ENCODE peak calls at places on chromosomes 3 and 15, in nine cellular contexts. One of them, this sample, is unnamed.

GRCh38 chr3:126550488-126551051 is 8.2 kb downstream of the C3orf22 start:
- DNase-seq in IMR-90: no peak
- DNase-seq in breast epithelium: no peak
- DNase-seq in CD8-positive, alpha-beta T cell: no peak
- DNase-seq in endodermal cell: peak; percentile 37
- DNase-seq in NB4: no peak
- DNase-seq in mucosa of descending colon: no peak
- DNase-seq in Panc1: no peak
- DNase-seq in tibial nerve: no peak
- DNase-seq in this sample: no peak

GRCh38 chr15:89138999-89139612 is 50.9 kb downstream of the ABHD2 start:
- DNase-seq in IMR-90: peak; percentile 47
- DNase-seq in breast epithelium: no peak
- DNase-seq in CD8-positive, alpha-beta T cell: no peak
- DNase-seq in endodermal cell: no peak
- DNase-seq in NB4: no peak
- DNase-seq in mucosa of descending colon: no peak
- DNase-seq in Panc1: no peak
- DNase-seq in tibial nerve: no peak
- DNase-seq in this sample: no peak

GRCh38 chr3:60081381-60082095 is 1031.7 kb upstream of the CFAP20DC start:
- DNase-seq in IMR-90: no peak
- DNase-seq in breast epithelium: no peak
- DNase-seq in CD8-positive, alpha-beta T cell: no peak
- DNase-seq in endodermal cell: no peak
- DNase-seq in NB4: peak; percentile 11
- DNase-seq in mucosa of descending colon: no peak
- DNase-seq in Panc1: no peak
- DNase-seq in tibial nerve: no peak
- DNase-seq in this sample: no peak

GRCh38 chr3:123758081-123758564 is 126.0 kb downstream of the MYLK start:
- DNase-seq in IMR-90: peak; percentile 65
- DNase-seq in breast epithelium: no peak
- DNase-seq in CD8-positive, alpha-beta T cell: no peak
- DNase-seq in endodermal cell: no peak
- DNase-seq in NB4: peak; percentile 15
- DNase-seq in mucosa of descending colon: no peak
- DNase-seq in Panc1: no peak
- DNase-seq in tibial nerve: no peak
- DNase-seq in this sample: no peak

GRCh38 chr3:138197058-138197457 is 10.0 kb downstream of the ARMC8 start:
- DNase-seq in IMR-90: peak; percentile 50
- DNase-seq in breast epithelium: no peak
- DNase-seq in CD8-positive, alpha-beta T cell: no peak
- DNase-seq in endodermal cell: peak; percentile 83
- DNase-seq in NB4: peak; percentile 59
- DNase-seq in mucosa of descending colon: no peak
- DNase-seq in Panc1: no peak
- DNase-seq in tibial nerve: no peak
- DNase-seq in this sample: no peak

GRCh38 chr15:69994429-69995201 is 103.1 kb downstream of the TLE3 start:
- DNase-seq in IMR-90: no peak
- DNase-seq in breast epithelium: no peak
- DNase-seq in CD8-positive, alpha-beta T cell: no peak
- DNase-seq in endodermal cell: no peak
- DNase-seq in NB4: no peak
- DNase-seq in mucosa of descending colon: no peak
- DNase-seq in Panc1: no peak
- DNase-seq in tibial nerve: no peak
- DNase-seq in this sample: no peak

GRCh38 chr3:195251336-195252065 is 19.5 kb downstream of the XXYLT1 start:
- DNase-seq in IMR-90: no peak
- DNase-seq in breast epithelium: no peak
- DNase-seq in CD8-positive, alpha-beta T cell: no peak
- DNase-seq in endodermal cell: peak; percentile 45
- DNase-seq in NB4: no peak
- DNase-seq in mucosa of descending colon: no peak
- DNase-seq in Panc1: no peak
- DNase-seq in tibial nerve: no peak
- DNase-seq in this sample: no peak

GRCh38 chr3:37114251-37115145 is 59.9 kb downstream of the LRRFIP2 start:
- DNase-seq in IMR-90: peak; percentile 95
- DNase-seq in breast epithelium: no peak
- DNase-seq in CD8-positive, alpha-beta T cell: no peak
- DNase-seq in endodermal cell: no peak
- DNase-seq in NB4: no peak
- DNase-seq in mucosa of descending colon: no peak
- DNase-seq in Panc1: no peak
- DNase-seq in tibial nerve: no peak
- DNase-seq in this sample: no peak

GRCh38 chr3:94928921-94929320 is 866.1 kb downstream of the NSUN3 start:
- DNase-seq in IMR-90: no peak
- DNase-seq in breast epithelium: no peak
- DNase-seq in CD8-positive, alpha-beta T cell: no peak
- DNase-seq in endodermal cell: no peak
- DNase-seq in NB4: peak; percentile 90
- DNase-seq in mucosa of descending colon: no peak
- DNase-seq in Panc1: peak; percentile 35
- DNase-seq in tibial nerve: no peak
- DNase-seq in this sample: no peak

GRCh38 chr3:20563236-20563635 is 377.2 kb upstream of the SGO1 start:
- DNase-seq in IMR-90: no peak
- DNase-seq in breast epithelium: no peak
- DNase-seq in CD8-positive, alpha-beta T cell: no peak
- DNase-seq in endodermal cell: no peak
- DNase-seq in NB4: no peak
- DNase-seq in mucosa of descending colon: no peak
- DNase-seq in Panc1: no peak
- DNase-seq in tibial nerve: no peak
- DNase-seq in this sample: no peak

GRCh38 chr3:31041161-31041978 is 146.9 kb upstream of the GADL1 start:
- DNase-seq in IMR-90: peak; percentile 78
- DNase-seq in breast epithelium: no peak
- DNase-seq in CD8-positive, alpha-beta T cell: no peak
- DNase-seq in endodermal cell: peak; percentile 82
- DNase-seq in NB4: peak; percentile 5
- DNase-seq in mucosa of descending colon: no peak
- DNase-seq in Panc1: peak; percentile 24
- DNase-seq in tibial nerve: no peak
- DNase-seq in this sample: no peak

GRCh38 chr3:114846779-114847178 is 300.3 kb downstream of the ZBTB20 start:
- DNase-seq in IMR-90: peak; percentile 79
- DNase-seq in breast epithelium: no peak
- DNase-seq in CD8-positive, alpha-beta T cell: no peak
- DNase-seq in endodermal cell: no peak
- DNase-seq in NB4: no peak
- DNase-seq in mucosa of descending colon: no peak
- DNase-seq in Panc1: no peak
- DNase-seq in tibial nerve: no peak
- DNase-seq in this sample: no peak

GRCh38 chr3:65026151-65026550 is 338.4 kb upstream of the ADAMTS9 start:
- DNase-seq in IMR-90: no peak
- DNase-seq in breast epithelium: no peak
- DNase-seq in CD8-positive, alpha-beta T cell: no peak
- DNase-seq in endodermal cell: peak; percentile 60
- DNase-seq in NB4: no peak
- DNase-seq in mucosa of descending colon: no peak
- DNase-seq in Panc1: no peak
- DNase-seq in tibial nerve: no peak
- DNase-seq in this sample: no peak

GRCh38 chr15:87033056-87033455 is 953.4 kb downstream of the AGBL1 start:
- DNase-seq in IMR-90: no peak
- DNase-seq in breast epithelium: no peak
- DNase-seq in CD8-positive, alpha-beta T cell: no peak
- DNase-seq in endodermal cell: no peak
- DNase-seq in NB4: peak; percentile 2
- DNase-seq in mucosa of descending colon: no peak
- DNase-seq in Panc1: no peak
- DNase-seq in tibial nerve: no peak
- DNase-seq in this sample: no peak

GRCh38 chr15:72365844-72366243 is 10.0 kb downstream of the HEXA start:
- DNase-seq in IMR-90: no peak
- DNase-seq in breast epithelium: no peak
- DNase-seq in CD8-positive, alpha-beta T cell: no peak
- DNase-seq in endodermal cell: no peak
- DNase-seq in NB4: peak; percentile 90
- DNase-seq in mucosa of descending colon: no peak
- DNase-seq in Panc1: no peak
- DNase-seq in tibial nerve: no peak
- DNase-seq in this sample: peak; percentile 73

GRCh38 chr3:123310741-123311140 is 109.0 kb downstream of the SEC22A start:
- DNase-seq in IMR-90: peak; percentile 31
- DNase-seq in breast epithelium: no peak
- DNase-seq in CD8-positive, alpha-beta T cell: no peak
- DNase-seq in endodermal cell: no peak
- DNase-seq in NB4: no peak
- DNase-seq in mucosa of descending colon: no peak
- DNase-seq in Panc1: no peak
- DNase-seq in tibial nerve: no peak
- DNase-seq in this sample: no peak

GRCh38 chr3:140636452-140637138 is 41.3 kb upstream of the TRIM42 start:
- DNase-seq in IMR-90: no peak
- DNase-seq in breast epithelium: no peak
- DNase-seq in CD8-positive, alpha-beta T cell: no peak
- DNase-seq in endodermal cell: no peak
- DNase-seq in NB4: no peak
- DNase-seq in mucosa of descending colon: no peak
- DNase-seq in Panc1: no peak
- DNase-seq in tibial nerve: no peak
- DNase-seq in this sample: no peak

GRCh38 chr15:40510201-40510600 is 39.4 kb downstream of the CHST14 start:
- DNase-seq in IMR-90: no peak
- DNase-seq in breast epithelium: no peak
- DNase-seq in CD8-positive, alpha-beta T cell: no peak
- DNase-seq in endodermal cell: peak; percentile 30
- DNase-seq in NB4: no peak
- DNase-seq in mucosa of descending colon: no peak
- DNase-seq in Panc1: no peak
- DNase-seq in tibial nerve: no peak
- DNase-seq in this sample: no peak

GRCh38 chr15:40511093-40511471 is 40.3 kb downstream of the CHST14 start:
- DNase-seq in IMR-90: no peak
- DNase-seq in breast epithelium: no peak
- DNase-seq in CD8-positive, alpha-beta T cell: no peak
- DNase-seq in endodermal cell: no peak
- DNase-seq in NB4: peak; percentile 34
- DNase-seq in mucosa of descending colon: no peak
- DNase-seq in Panc1: no peak
- DNase-seq in tibial nerve: no peak
- DNase-seq in this sample: peak; percentile 22

GRCh38 chr15:40511472-40512133 is 40.8 kb downstream of the CHST14 start:
- DNase-seq in IMR-90: no peak
- DNase-seq in breast epithelium: peak; percentile 44
- DNase-seq in CD8-positive, alpha-beta T cell: no peak
- DNase-seq in endodermal cell: peak; percentile 93
- DNase-seq in NB4: peak; percentile 56
- DNase-seq in mucosa of descending colon: peak; percentile 80
- DNase-seq in Panc1: no peak
- DNase-seq in tibial nerve: peak; percentile 34
- DNase-seq in this sample: no peak

GRCh38 chr15:40508216-40508615 is 37.4 kb downstream of the CHST14 start:
- DNase-seq in IMR-90: no peak
- DNase-seq in breast epithelium: no peak
- DNase-seq in CD8-positive, alpha-beta T cell: no peak
- DNase-seq in endodermal cell: no peak
- DNase-seq in NB4: no peak
- DNase-seq in mucosa of descending colon: no peak
- DNase-seq in Panc1: no peak
- DNase-seq in tibial nerve: no peak
- DNase-seq in this sample: no peak

DNA sequence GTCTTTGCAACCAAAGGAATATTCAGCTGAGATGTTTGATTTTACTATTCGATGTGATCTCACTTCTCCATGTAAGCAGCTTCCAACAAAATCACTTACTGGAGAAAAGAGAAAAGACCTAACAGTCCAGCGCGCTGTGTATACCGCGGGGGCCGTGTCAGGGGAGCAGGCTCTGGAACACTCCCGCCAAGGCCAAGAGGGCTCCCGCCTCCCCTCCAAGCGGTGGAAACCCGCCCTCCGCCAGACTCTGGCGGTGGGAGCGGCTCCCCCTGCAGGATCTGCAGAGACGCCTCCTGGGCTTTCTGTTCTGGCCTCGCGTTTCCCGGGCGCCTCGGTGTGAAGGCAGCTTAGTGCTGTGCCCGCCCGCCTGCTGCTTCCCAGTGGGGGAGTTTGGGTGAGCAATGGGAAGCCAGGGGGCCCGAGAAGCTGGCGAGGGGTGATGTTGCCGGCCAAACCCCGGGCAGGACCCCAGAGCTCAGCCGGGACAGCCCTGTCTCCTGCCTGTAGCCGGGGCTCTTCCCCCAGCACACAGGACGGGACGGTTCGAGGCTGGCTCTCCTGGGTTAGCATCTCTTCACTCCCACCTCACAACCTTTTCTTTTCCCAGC is 36.3 kb downstream of the CHST14 start:
- DNase-seq in IMR-90: peak; percentile 64
- DNase-seq in breast epithelium: peak; percentile 42
- DNase-seq in CD8-positive, alpha-beta T cell: peak; percentile 49
- DNase-seq in endodermal cell: peak; percentile 94
- DNase-seq in NB4: peak; percentile 84
- DNase-seq in mucosa of descending colon: peak; percentile 68
- DNase-seq in Panc1: no peak
- DNase-seq in tibial nerve: peak; percentile 41
- DNase-seq in this sample: no peak
- TF ChIP-seq CTCF in IMR-90: peak; percentile 79
- TF ChIP-seq CTCF in breast epithelium: peak; percentile 33
- TF ChIP-seq CTCF in CD8-positive, alpha-beta T cell: peak; percentile 61
- TF ChIP-seq CTCF in endodermal cell: peak; percentile 89
- TF ChIP-seq CTCF in NB4: peak; percentile 72
- TF ChIP-seq CTCF in mucosa of descending colon: peak; percentile 56
- TF ChIP-seq CTCF in Panc1: peak; percentile 93
- TF ChIP-seq CTCF in tibial nerve: peak; percentile 77
- TF ChIP-seq CTCF in this sample: peak; percentile 63

GRCh38 chr15:66424963-66425612 is 38.4 kb downstream of the MAP2K1 start:
- DNase-seq in IMR-90: no peak
- DNase-seq in breast epithelium: no peak
- DNase-seq in CD8-positive, alpha-beta T cell: no peak
- DNase-seq in endodermal cell: peak; percentile 28
- DNase-seq in NB4: no peak
- DNase-seq in mucosa of descending colon: no peak
- DNase-seq in Panc1: no peak
- DNase-seq in tibial nerve: no peak
- DNase-seq in this sample: no peak
- H3K4me3 ChIP-seq in IMR-90: no peak overlapping the region
- H3K4me3 ChIP-seq in breast epithelium: no peak overlapping the region
- H3K4me3 ChIP-seq in CD8-positive, alpha-beta T cell: no peak overlapping the region
- H3K4me3 ChIP-seq in endodermal cell: no peak overlapping the region
- H3K4me3 ChIP-seq in NB4: no peak overlapping the region
- H3K4me3 ChIP-seq in mucosa of descending colon: no peak overlapping the region
- H3K4me3 ChIP-seq in Panc1: no peak overlapping the region
- H3K4me3 ChIP-seq in tibial nerve: no peak overlapping the region
- H3K4me3 ChIP-seq in this sample: no peak overlapping the region

GRCh38 chr15:71332605-71333004 is 217.3 kb downstream of the THSD4 start:
- DNase-seq in IMR-90: peak; percentile 89
- DNase-seq in breast epithelium: no peak
- DNase-seq in CD8-positive, alpha-beta T cell: no peak
- DNase-seq in endodermal cell: no peak
- DNase-seq in NB4: no peak
- DNase-seq in mucosa of descending colon: no peak
- DNase-seq in Panc1: no peak
- DNase-seq in tibial nerve: no peak
- DNase-seq in this sample: no peak
- TF ChIP-seq CTCF in IMR-90: no peak
- TF ChIP-seq CTCF in breast epithelium: no peak
- TF ChIP-seq CTCF in CD8-positive, alpha-beta T cell: no peak
- TF ChIP-seq CTCF in endodermal cell: no peak
- TF ChIP-seq CTCF in NB4: no peak
- TF ChIP-seq CTCF in mucosa of descending colon: no peak
- TF ChIP-seq CTCF in Panc1: no peak
- TF ChIP-seq CTCF in tibial nerve: no peak
- TF ChIP-seq CTCF in this sample: no peak

GRCh38 chr3:14213066-14213774 is 34.6 kb downstream of the LSM3 start:
- DNase-seq in IMR-90: no peak
- DNase-seq in breast epithelium: no peak
- DNase-seq in CD8-positive, alpha-beta T cell: no peak
- DNase-seq in endodermal cell: peak; percentile 17
- DNase-seq in NB4: no peak
- DNase-seq in mucosa of descending colon: no peak
- DNase-seq in Panc1: no peak
- DNase-seq in tibial nerve: no peak
- DNase-seq in this sample: no peak
- H3K4me3 ChIP-seq in IMR-90: no peak overlapping the region
- H3K4me3 ChIP-seq in breast epithelium: no peak overlapping the region
- H3K4me3 ChIP-seq in CD8-positive, alpha-beta T cell: no peak overlapping the region
- H3K4me3 ChIP-seq in endodermal cell: no peak overlapping the region
- H3K4me3 ChIP-seq in NB4: no peak overlapping the region
- H3K4me3 ChIP-seq in mucosa of descending colon: no peak overlapping the region
- H3K4me3 ChIP-seq in Panc1: no peak overlapping the region
- H3K4me3 ChIP-seq in tibial nerve: no peak overlapping the region
- H3K4me3 ChIP-seq in this sample: no peak overlapping the region